ENCODE peak calls at places on chromosomes 6 and 20, in five cellular contexts. D is lower leg skin; N is stimulated activated CD8-positive, alpha-beta memory T cell treated with anti-CD3 and anti-CD28 coated beads, Interleukin-2, amount 100 ng/mL, for 1 hour; C is LHCN-M2; J is fibroblast of the conjunctiva. F is an unnamed sample.

GRCh38 chr20:44745560-44746366 is at the start of gene KCNK15:
- DNase-seq in D (peak), N (no peak), C (no peak), J (no peak), F (no peak)

GRCh38 chr20:4740774-4741431 is 19.2 kb downstream of the PRND start:
- DNase-seq in D (no peak), N (peak), C (peak), J (no peak), F (no peak)

GRCh38 chr6:135496805-135497411 is 632 bp downstream of the AHI1 start:
- DNase-seq in D (no peak), N (no peak), C (no peak), J (no peak), F (no peak)

GRCh38 chr20:59776059-59776603 is 157.3 kb downstream of the SYCP2 start:
- DNase-seq in D (peak), N (no peak), C (no peak), J (no peak), F (no peak)

GRCh38 chr6:87698618-87699017 is 3.4 kb downstream of the AKIRIN2 start:
- DNase-seq in D (no peak), N (no peak), C (no peak), J (no peak), F (no peak)

GRCh38 chr20:23407770-23408467 is 13.4 kb downstream of the NAPB start:
- DNase-seq in D (no peak), N (no peak), C (no peak), J (no peak), F (no peak)

GRCh38 chr6:80165143-80165542 is 58.7 kb downstream of the BCKDHB start:
- DNase-seq in D (no peak), N (no peak), C (peak), J (no peak), F (no peak)

GRCh38 chr6:141169419-141169818 is 963.3 kb upstream of the GJE1 start:
- DNase-seq in D (no peak), N (no peak), C (peak), J (peak), F (peak)

GRCh38 chr6:20661721-20662120 is 127.5 kb downstream of the CDKAL1 start:
- DNase-seq in D (no peak), N (no peak), C (peak), J (peak), F (no peak)

GRCh38 chr20:52974155-52974554 is 2.0 kb downstream of the TSHZ2 start:
- DNase-seq in D (no peak), N (no peak), C (no peak), J (no peak), F (no peak)

GRCh38 chr20:41293269-41294037 is 24.1 kb downstream of the ZHX3 start:
- DNase-seq in D (no peak), N (no peak), C (peak), J (no peak), F (no peak)

GRCh38 chr6:105402981-105403935 is at the start of gene PREP:
- DNase-seq in D (peak), N (peak), C (peak), J (peak), F (peak)

GRCh38 chr6:151070666-151071065 is 169.1 kb upstream of the AKAP12 start:
- DNase-seq in D (no peak), N (no peak), C (peak), J (no peak), F (peak)

F was measured in AG04450.